ENCODE peak calls at places on chromosomes 2 and 18, in nine cellular contexts. Y is PC-9; H is stimulated activated CD4-positive, alpha-beta T cell treated with anti-CD3 and anti-CD28 coated beads, Interleukin-15, amount 100 ng/mL, for 1 hour; O is endothelial cell of umbilical vein; S is GM12892; D is central memory CD4-positive, alpha-beta T cell; G is brain microvascular endothelial cell; C is mucosa of gallbladder; Q is activated CD4-positive, alpha-beta T cell treated with anti-CD3 and anti-CD28 coated beads, Interleukin-2, amount 10 ng/mL, durations not matched to agents 7 days and 5 days. K is an unnamed sample.

GRCh38 chr18:13543811-13544732 is 182.3 kb downstream of the FAM210A start:
- DNase-seq in Y (no peak), H (no peak), O (no peak), S (no peak), D (no peak), G (no peak), C (no peak), Q (no peak), K (no peak)

GRCh38 chr2:105738658-105739051 is 6.1 kb upstream of the NCK2 start:
- DNase-seq in Y (no peak), H (no peak), O (no peak), S (no peak), D (peak), G (no peak), C (no peak), Q (no peak), K (no peak)

GRCh38 chr18:70559446-70559845 is 270.6 kb downstream of the SOCS6 start:
- DNase-seq in Y (no peak), H (no peak), O (no peak), S (no peak), D (no peak), G (no peak), C (no peak), Q (no peak), K (no peak)

GRCh38 chr2:12965540-12966269 is 249.0 kb downstream of the TRIB2 start:
- DNase-seq in Y (no peak), H (no peak), O (peak), S (no peak), D (peak), G (peak), C (no peak), Q (no peak), K (peak)

GRCh38 chr18:44771957-44772917 is 91.5 kb downstream of the SETBP1 start:
- DNase-seq in Y (no peak), H (no peak), O (no peak), S (no peak), D (no peak), G (peak), C (peak), Q (no peak), K (no peak)

GRCh38 chr2:81194176-81194575 is 889.6 kb upstream of the LRRTM1 start:
- DNase-seq in Y (no peak), H (no peak), O (no peak), S (no peak), D (no peak), G (no peak), C (no peak), Q (no peak), K (no peak)

GRCh38 chr2:190755796-190756415 is 107.0 kb downstream of the NAB1 start:
- DNase-seq in Y (no peak), H (no peak), O (no peak), S (no peak), D (no peak), G (no peak), C (no peak), Q (no peak), K (no peak)

GRCh38 chr2:68362069-68362468 is 3.0 kb upstream of the PLEK start:
- DNase-seq in Y (peak), H (peak), O (peak), S (peak), D (peak), G (peak), C (peak), Q (peak), K (peak)

GRCh38 chr2:219269362-219270054 is 9.7 kb upstream of the DNAJB2 start:
- DNase-seq in Y (no peak), H (no peak), O (peak), S (no peak), D (no peak), G (no peak), C (peak), Q (no peak), K (no peak)

GRCh38 chr2:223668302-223668998 is 66.3 kb upstream of the SCG2 start:
- DNase-seq in Y (no peak), H (no peak), O (no peak), S (no peak), D (no peak), G (peak), C (no peak), Q (no peak), K (peak)

K was measured in A172.